ENCODE peak calls at places on chromosomes 5 and 9, in six cellular contexts. T is left ventricle myocardium inferior, H is GM23248, F is uterus, B is GM23338, G is tibial nerve. Z is an unnamed sample. For H3K4me1, the result is how much of the 10 kb centered on the place peaks cover.

GRCh38 chr9:85522459-85523092 is 219.2 kb downstream of the AGTPBP1 start:
- DNase-seq in T (peak), H (peak), B (peak), G (no peak), F (no peak), Z (peak)

GRCh38 chr9:126702501-126703329 is 89.0 kb downstream of the LMX1B start:
- DNase-seq in G (no peak), H (peak), T (no peak), F (no peak), B (peak), Z (peak)

GRCh38 chr9:116555102-116555501 is 132.0 kb upstream of the TRIM32 start:
- DNase-seq in B (no peak), G (no peak), H (no peak), T (peak), F (no peak), Z (no peak)

GRCh38 chr5:176416123-176416924 is at the start of gene CLTB:
- DNase-seq in H (peak), B (peak), F (peak), T (peak), G (peak), Z (peak)

GRCh38 chr9:129121483-129121882 is 10.3 kb downstream of the PTPA start:
- DNase-seq in F (no peak), T (no peak), B (no peak), G (no peak), H (peak), Z (no peak)

GRCh38 chr5:150758534-150759333 is at the start of gene DCTN4:
- DNase-seq in H (peak), B (peak), T (peak), F (peak), G (peak), Z (peak)

GRCh38 chr5:125928663-125929062 is 494.5 kb upstream of the GRAMD2B start:
- DNase-seq in B (no peak), G (no peak), F (no peak), H (no peak), T (no peak), Z (no peak)

GRCh38 chr9:136687721-136688223 is 515 bp upstream of the AGPAT2 start:
- DNase-seq in F (no peak), B (no peak), T (peak), G (no peak), H (peak), Z (no peak)

GRCh38 chr5:17360879-17361278 is 137.2 kb upstream of the TAF11L2 start:
- DNase-seq in G (no peak), F (no peak), B (no peak), H (no peak), T (no peak), Z (no peak)

GRCh38 chr9:129761901-129762359 is 9.1 kb upstream of the PTGES start:
- DNase-seq in B (peak), T (no peak), F (peak), H (peak), G (no peak), Z (no peak)

GRCh38 chr5:147565524-147565923 is 55.7 kb upstream of the DPYSL3 start:
- DNase-seq in H (peak), G (no peak), T (no peak), B (no peak), F (no peak), Z (no peak)

GRCh38 chr5:93723005-93723404 is 18.4 kb downstream of the POU5F2 start:
- DNase-seq in T (no peak), B (no peak), H (peak), G (no peak), F (no peak), Z (no peak)

DNA sequence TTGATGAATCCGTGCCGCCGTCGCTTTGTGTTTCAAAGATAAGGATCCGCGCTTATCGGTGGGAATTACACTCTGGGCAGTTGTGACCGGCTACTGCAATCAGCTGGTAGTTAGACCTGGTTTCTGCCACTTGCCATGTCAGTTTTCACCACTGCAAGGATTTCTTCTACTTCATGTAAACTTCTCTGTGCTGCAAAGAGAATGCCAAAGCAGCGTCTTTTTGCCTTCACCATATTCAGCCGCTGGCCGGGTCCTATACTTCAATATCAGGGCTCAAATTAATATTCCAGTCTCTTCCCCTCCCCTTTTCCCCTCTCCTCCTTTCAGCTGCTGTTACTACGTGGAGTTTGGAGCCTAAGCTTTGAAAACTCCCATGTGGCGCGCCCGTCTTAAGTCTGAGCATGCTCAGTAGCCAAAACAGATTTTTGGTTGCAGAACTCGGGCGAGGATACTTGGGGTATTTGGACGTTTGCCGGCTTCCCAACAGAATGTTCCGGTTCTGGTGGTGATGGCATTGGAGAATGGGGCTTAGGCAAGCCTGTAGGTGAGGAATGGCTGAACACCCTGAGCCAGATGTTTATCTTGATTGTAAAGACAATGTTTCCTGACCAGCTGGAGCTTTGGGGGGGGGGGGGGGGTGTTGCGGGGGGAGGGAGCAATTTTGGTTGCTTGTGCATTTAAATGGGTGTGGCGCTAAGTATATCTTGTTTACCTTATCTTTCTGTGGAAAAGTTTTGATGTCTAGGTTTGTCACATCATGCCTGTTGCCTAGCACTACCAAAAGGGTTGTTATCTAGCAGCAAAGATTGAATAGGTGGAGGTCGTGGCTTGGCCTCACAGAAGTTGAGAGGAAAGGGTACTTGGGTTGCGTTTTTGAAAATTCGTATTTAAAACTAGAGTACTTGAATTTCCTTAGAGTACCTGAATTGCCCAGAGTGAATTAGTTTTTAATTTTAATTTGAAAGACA is 1.1 kb downstream of the SMAD5 start:
- DNase-seq in F (peak), B (peak), G (no peak), T (peak), H (peak), Z (no peak)
- H3K4me1 ChIP-seq in F (under half), B (under half), G (half or more), T (half or more), H (under half), Z (under half)

DNA sequence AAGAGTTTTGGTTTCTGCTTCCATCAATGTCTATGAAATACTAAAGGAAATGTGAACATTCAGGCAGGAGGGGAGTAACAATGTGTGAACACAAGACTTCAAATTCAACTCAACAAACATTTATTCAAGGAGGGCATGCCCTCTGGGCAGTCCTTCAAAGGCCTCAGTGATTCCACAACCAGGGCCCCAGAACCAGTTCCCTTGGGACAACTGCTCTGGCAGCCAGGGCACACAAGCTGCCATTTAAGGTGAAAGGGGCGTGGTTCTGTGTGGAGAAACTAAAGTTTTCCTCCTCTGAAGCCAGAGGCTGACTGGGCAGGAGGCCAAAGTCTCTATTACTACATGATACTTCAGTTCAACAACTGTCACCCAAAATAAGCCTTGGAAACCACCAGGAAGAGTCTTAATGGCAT is 3.2 kb downstream of the RBM18 start:
- DNase-seq in T (peak), H (peak), B (no peak), G (peak), F (peak), Z (no peak)
- H3K27ac ChIP-seq in T (peak), H (no peak), B (no peak), G (no peak), F (peak), Z (no peak)

GRCh38 chr5:55437859-55438206 is 96.9 kb downstream of the PLPP1 start:
- DNase-seq in T (no peak), B (no peak), G (no peak), H (no peak), F (no peak), Z (no peak)
- H3K4me1 ChIP-seq in T (half or more), B (under half), G (half or more), H (under half), F (under half), Z (under half)

GRCh38 chr5:111929892-111930291 is 172.9 kb upstream of the NREP start:
- DNase-seq in G (no peak), B (no peak), H (peak), F (no peak), T (no peak), Z (no peak)
- H3K27ac ChIP-seq in G (no peak), B (no peak), H (peak), F (no peak), T (no peak), Z (no peak)

DNA sequence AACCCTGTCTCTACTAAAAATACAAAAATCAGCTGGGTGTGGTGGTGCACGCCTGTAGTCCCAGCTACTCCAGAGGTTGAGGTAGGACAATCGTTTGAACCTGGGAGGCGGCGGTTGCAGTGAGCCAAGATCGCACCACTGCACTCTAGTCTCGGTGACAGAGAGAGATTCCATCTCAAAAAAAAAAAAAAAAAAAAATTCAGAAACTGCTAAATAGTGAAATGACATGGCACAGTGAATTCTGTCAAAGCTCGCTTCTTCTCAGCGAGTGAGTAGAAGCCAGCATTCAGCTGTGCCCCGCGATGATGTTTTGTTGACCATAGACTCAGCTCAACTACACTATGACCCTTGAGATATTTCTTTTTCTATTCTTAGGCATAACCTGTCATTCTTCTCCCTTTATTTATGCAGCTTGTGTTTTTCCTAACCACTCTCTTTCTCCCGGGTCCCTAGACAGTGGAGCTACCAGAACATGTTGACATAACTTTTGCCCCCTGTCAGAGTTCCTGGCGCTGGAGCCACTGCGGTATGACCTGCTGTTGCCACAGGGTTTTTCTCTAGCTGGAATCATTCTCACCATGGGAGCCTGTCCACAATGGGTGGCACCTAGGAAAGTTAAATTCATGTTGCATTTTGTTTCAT is 13.5 kb upstream of the IQGAP2 start:
- DNase-seq in T (no peak), F (no peak), G (peak), B (no peak), H (no peak), Z (no peak)
- H3K4me1 ChIP-seq in T (under half), F (under half), G (under half), B (under half), H (under half), Z (half or more)

DNA sequence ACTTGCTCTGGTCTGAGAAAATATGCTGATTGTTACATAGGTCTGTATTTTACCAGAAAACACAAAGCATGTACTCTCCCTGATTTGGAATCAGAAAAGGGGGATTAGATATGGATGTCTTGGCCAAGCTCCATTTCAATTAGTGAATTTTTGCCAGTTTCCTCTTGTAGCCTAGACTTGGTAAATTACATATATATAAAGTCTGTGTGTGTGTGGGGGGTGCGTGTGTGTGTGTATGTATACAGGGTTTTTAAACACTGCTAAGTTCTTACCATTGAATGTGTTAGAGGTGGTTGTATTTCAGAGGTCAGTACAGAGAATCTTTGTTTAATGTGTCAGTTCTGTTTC is 4.9 kb downstream of the VCAN start:
- DNase-seq in T (no peak), G (no peak), B (no peak), F (no peak), H (no peak), Z (no peak)
- H3K27ac ChIP-seq in T (no peak), G (no peak), B (peak), F (no peak), H (peak), Z (no peak)

Z was measured in CD8-positive, alpha-beta T cell.